ENCODE peak calls at places on chromosomes 5 and 9, in ten cellular contexts. S is keratinocyte; L is psoas muscle; P is heart right ventricle; E is lower lobe of right lung; Q is heart left ventricle; I is endothelial cell of umbilical vein; G is GM12878; C is CD4-positive, alpha-beta memory T cell; H is left ventricle myocardium inferior. K is an unnamed sample. For H3K4me1, the result is how much of the 10 kb centered on the place peaks cover.

GRCh38 chr9:129630967-129631672 is 5.2 kb downstream of the NTMT1 start:
- DNase-seq in S (no peak), L (no peak), P (no peak), E (no peak), Q (no peak), I (no peak), G (no peak), C (no peak), H (peak), K (no peak)

GRCh38 chr5:61332369-61332745 is 299 bp downstream of the ZSWIM6 start:
- DNase-seq in S (no peak), L (peak), P (peak), E (peak), Q (peak), I (no peak), G (no peak), C (peak), H (peak), K (no peak)

GRCh38 chr5:165321912-165322311 is 1816.5 kb downstream of the MAT2B start:
- DNase-seq in S (peak), L (no peak), P (no peak), E (no peak), Q (no peak), I (peak), G (no peak), C (no peak), H (no peak), K (no peak)

GRCh38 chr9:28051559-28051958 is 478.3 kb upstream of the C9orf72 start:
- DNase-seq in S (no peak), L (no peak), P (no peak), E (no peak), Q (no peak), I (no peak), G (no peak), C (no peak), H (no peak), K (no peak)

GRCh38 chr9:84481819-84482218 is 141.3 kb upstream of the SLC28A3 start:
- DNase-seq in S (no peak), L (no peak), P (no peak), E (no peak), Q (no peak), I (no peak), G (no peak), C (no peak), H (no peak), K (no peak)

GRCh38 chr5:30539004-30539634 is 654.4 kb upstream of the CDH6 start:
- DNase-seq in S (no peak), L (peak), P (peak), E (peak), Q (peak), I (no peak), G (no peak), C (no peak), H (peak), K (no peak)

GRCh38 chr5:157558089-157558595 is 17.4 kb downstream of the ADAM19 start:
- DNase-seq in S (no peak), L (no peak), P (no peak), E (no peak), Q (no peak), I (no peak), G (no peak), C (no peak), H (no peak), K (no peak)

GRCh38 chr5:115480245-115480644 is 64.3 kb downstream of the FEM1C start:
- DNase-seq in S (no peak), L (no peak), P (no peak), E (no peak), Q (no peak), I (no peak), G (no peak), C (no peak), H (no peak), K (no peak)

GRCh38 chr5:27830551-27830950 is 792.2 kb upstream of the CDH9 start:
- DNase-seq in S (no peak), L (no peak), P (no peak), E (no peak), Q (no peak), I (no peak), G (no peak), C (no peak), H (no peak), K (no peak)

GRCh38 chr9:114745879-114746550 is 59.8 kb downstream of the TNFSF15 start:
- DNase-seq in S (no peak), L (no peak), P (no peak), E (no peak), Q (no peak), I (no peak), G (no peak), C (no peak), H (no peak), K (no peak)

GRCh38 chr5:179256229-179257189 is 88.8 kb downstream of the ADAMTS2 start:
- DNase-seq in S (no peak), L (no peak), P (no peak), E (no peak), Q (peak), I (no peak), G (no peak), C (no peak), H (no peak), K (no peak)

GRCh38 chr5:160165137-160166068 is 46.2 kb upstream of the PWWP2A start:
- DNase-seq in S (peak), L (peak), P (peak), E (peak), Q (peak), I (peak), G (no peak), C (no peak), H (peak), K (peak)

GRCh38 chr9:6907772-6908381 is 150.1 kb downstream of the KDM4C start:
- DNase-seq in S (no peak), L (no peak), P (no peak), E (no peak), Q (no peak), I (peak), G (no peak), C (no peak), H (no peak), K (peak)

GRCh38 chr9:131288217-131288616 is 1.3 kb upstream of the PLPP7 start:
- DNase-seq in S (no peak), L (peak), P (no peak), E (no peak), Q (no peak), I (no peak), G (no peak), C (no peak), H (no peak), K (no peak)

GRCh38 chr5:139562847-139563246 is 1.7 kb downstream of the UBE2D2 start:
- DNase-seq in S (no peak), L (no peak), P (no peak), E (no peak), Q (no peak), I (peak), G (no peak), C (no peak), H (no peak), K (no peak)

GRCh38 chr5:132473019-132473531 is 17.5 kb downstream of the IRF1 start:
- DNase-seq in S (no peak), L (no peak), P (no peak), E (no peak), Q (no peak), I (no peak), G (no peak), C (peak), H (peak), K (peak)

GRCh38 chr9:93040409-93040808 is 18.1 kb upstream of the SUSD3 start:
- DNase-seq in S (no peak), L (no peak), P (no peak), E (no peak), Q (no peak), I (no peak), G (no peak), C (peak), H (no peak), K (no peak)

GRCh38 chr9:106228861-106229260 is 534.5 kb downstream of the TMEM38B start:
- DNase-seq in S (no peak), L (peak), P (peak), E (no peak), Q (peak), I (no peak), G (no peak), C (no peak), H (peak), K (no peak)

GRCh38 chr5:149381986-149382338 is 2.9 kb upstream of the IL17B start:
- DNase-seq in S (peak), L (peak), P (peak), E (peak), Q (peak), I (peak), G (no peak), C (peak), H (peak), K (peak)

GRCh38 chr5:149382517-149383220 is 3.6 kb upstream of the IL17B start:
- DNase-seq in S (no peak), L (no peak), P (no peak), E (no peak), Q (no peak), I (no peak), G (no peak), C (no peak), H (no peak), K (no peak)

GRCh38 chr5:149379807-149380374 is 799 bp upstream of the IL17B start:
- DNase-seq in S (no peak), L (no peak), P (no peak), E (no peak), Q (no peak), I (no peak), G (no peak), C (no peak), H (no peak), K (no peak)

GRCh38 chr5:149380466-149381121 is 1.5 kb upstream of the IL17B start:
- DNase-seq in S (no peak), L (no peak), P (no peak), E (no peak), Q (peak), I (no peak), G (no peak), C (no peak), H (no peak), K (no peak)

GRCh38 chr5:149381261-149381985 is 2.3 kb upstream of the IL17B start:
- DNase-seq in S (no peak), L (no peak), P (no peak), E (no peak), Q (peak), I (no peak), G (no peak), C (no peak), H (no peak), K (no peak)
- H3K4me3 ChIP-seq in S (no peak), L (peak), P (no peak), E (no peak), Q (no peak), I (no peak), G (no peak), C (no peak), H (peak), K (no peak)

DNA sequence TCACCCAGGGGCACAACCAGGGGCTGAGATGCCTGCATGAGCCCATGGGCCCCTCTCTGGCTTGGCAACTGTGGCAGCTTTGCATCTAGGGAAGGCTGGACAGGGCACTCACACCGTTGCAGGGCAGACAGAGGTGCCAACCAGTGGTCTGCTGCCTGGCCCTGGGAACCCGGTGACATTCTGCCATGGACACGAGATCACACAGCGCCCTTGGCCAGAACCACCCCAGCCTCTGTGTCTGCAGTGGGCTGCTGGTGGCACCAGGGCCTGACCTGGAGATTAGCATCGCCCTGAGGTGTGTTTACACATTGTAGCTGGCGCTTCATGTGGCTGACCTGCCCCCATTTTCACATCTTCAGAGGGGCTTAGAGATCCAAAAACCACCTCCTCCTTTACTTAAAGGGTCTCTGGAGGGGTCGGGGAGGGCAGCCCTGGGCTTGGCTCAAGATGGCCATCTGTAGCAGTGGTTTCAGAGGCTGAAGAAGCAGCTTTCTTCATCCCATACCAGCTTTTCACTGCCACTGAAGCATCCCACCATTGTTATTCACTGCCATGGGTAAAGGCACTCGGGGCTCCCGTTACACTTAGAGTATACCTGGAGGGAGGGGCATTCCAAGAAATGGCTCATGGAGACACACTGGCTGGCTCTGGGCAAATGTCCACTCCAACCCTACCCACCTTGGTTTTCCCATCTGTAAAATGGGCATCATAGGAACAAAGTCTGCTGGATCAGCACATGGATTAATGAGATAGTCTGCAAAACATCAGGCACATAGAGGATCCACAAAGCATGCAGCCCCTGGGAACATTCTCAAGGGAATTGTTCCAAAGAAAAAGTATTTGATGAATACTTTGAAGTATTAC is 11.4 kb downstream of the DCANP1 start:
- DNase-seq in S (no peak), L (no peak), P (no peak), E (no peak), Q (no peak), I (no peak), G (no peak), C (no peak), H (no peak), K (no peak)
- H3K4me1 ChIP-seq in S (under half), L (under half), P (under half), E (under half), Q (under half), I (under half), G (under half), C (under half), H (under half), K (under half)

GRCh38 chr9:35750256-35750531 is 1.1 kb downstream of the RGP1 start:
- DNase-seq in S (no peak), L (no peak), P (no peak), E (no peak), Q (no peak), I (no peak), G (no peak), C (no peak), H (no peak), K (no peak)
- H3K4me3 ChIP-seq in S (no peak), L (peak), P (peak), E (peak), Q (no peak), I (no peak), G (peak), C (peak), H (peak), K (no peak)

GRCh38 chr9:133888048-133888778 is 103.9 kb downstream of the VAV2 start:
- DNase-seq in S (no peak), L (no peak), P (no peak), E (no peak), Q (no peak), I (no peak), G (no peak), C (peak), H (no peak), K (peak)
- H3K4me1 ChIP-seq in S (under half), L (under half), P (under half), E (under half), Q (under half), I (under half), G (under half), C (under half), H (under half), K (under half)

GRCh38 chr5:40841068-40841805 is at the start of gene CARD6:
- DNase-seq in S (no peak), L (no peak), P (no peak), E (no peak), Q (no peak), I (peak), G (no peak), C (no peak), H (no peak), K (peak)
- H3K4me3 ChIP-seq in S (peak), L (peak), P (peak), E (peak), Q (peak), I (peak), G (peak), C (peak), H (peak), K (no peak)